ENCODE peak calls at places on chromosomes 11 and 22, in four cellular contexts. One of them, this sample, is unnamed.

GRCh38 chr22:49400136-49400865 is 427.4 kb downstream of the BRD1 start:
- DNase-seq in kidney: peak; percentile 62
- DNase-seq in activated CD4-positive, alpha-beta T cell treated with anti-CD3 and anti-CD28 coated beads for 24 hours: no peak
- DNase-seq in upper lobe of right lung: no peak
- DNase-seq in this sample: no peak

GRCh38 chr11:70456921-70457532 is 58.7 kb downstream of the CTTN start:
- DNase-seq in kidney: no peak
- DNase-seq in activated CD4-positive, alpha-beta T cell treated with anti-CD3 and anti-CD28 coated beads for 24 hours: no peak
- DNase-seq in upper lobe of right lung: peak; percentile 28
- DNase-seq in this sample: no peak

GRCh38 chr11:88480217-88480616 is 142.7 kb upstream of the CTSC start:
- DNase-seq in kidney: no peak
- DNase-seq in activated CD4-positive, alpha-beta T cell treated with anti-CD3 and anti-CD28 coated beads for 24 hours: no peak
- DNase-seq in upper lobe of right lung: no peak
- DNase-seq in this sample: no peak

GRCh38 chr11:61609000-61609969 is 28.4 kb upstream of the SYT7 start:
- DNase-seq in kidney: no peak
- DNase-seq in activated CD4-positive, alpha-beta T cell treated with anti-CD3 and anti-CD28 coated beads for 24 hours: no peak
- DNase-seq in upper lobe of right lung: no peak
- DNase-seq in this sample: no peak

GRCh38 chr11:83680351-83680750 is 394.2 kb upstream of the CCDC90B start:
- DNase-seq in kidney: no peak
- DNase-seq in activated CD4-positive, alpha-beta T cell treated with anti-CD3 and anti-CD28 coated beads for 24 hours: no peak
- DNase-seq in upper lobe of right lung: no peak
- DNase-seq in this sample: peak; percentile 2

GRCh38 chr22:22802346-22802970 is 85.2 kb upstream of the IGLL5 start:
- DNase-seq in kidney: no peak
- DNase-seq in activated CD4-positive, alpha-beta T cell treated with anti-CD3 and anti-CD28 coated beads for 24 hours: no peak
- DNase-seq in upper lobe of right lung: no peak
- DNase-seq in this sample: no peak

GRCh38 chr11:15987044-15987443 is 369.3 kb downstream of the SOX6 start:
- DNase-seq in kidney: no peak
- DNase-seq in activated CD4-positive, alpha-beta T cell treated with anti-CD3 and anti-CD28 coated beads for 24 hours: no peak
- DNase-seq in upper lobe of right lung: no peak
- DNase-seq in this sample: no peak

GRCh38 chr11:114040706-114041211 is 18.8 kb upstream of the ZBTB16 start:
- DNase-seq in kidney: no peak
- DNase-seq in activated CD4-positive, alpha-beta T cell treated with anti-CD3 and anti-CD28 coated beads for 24 hours: no peak
- DNase-seq in upper lobe of right lung: no peak
- DNase-seq in this sample: no peak

GRCh38 chr22:43186272-43187170 is at the start of gene TTLL12:
- DNase-seq in kidney: peak; percentile 86
- DNase-seq in activated CD4-positive, alpha-beta T cell treated with anti-CD3 and anti-CD28 coated beads for 24 hours: peak; percentile 20
- DNase-seq in upper lobe of right lung: peak; percentile 85
- DNase-seq in this sample: peak; percentile 84

GRCh38 chr22:30373331-30374325 is 13.6 kb downstream of the RNF215 start:
- DNase-seq in kidney: no peak
- DNase-seq in activated CD4-positive, alpha-beta T cell treated with anti-CD3 and anti-CD28 coated beads for 24 hours: no peak
- DNase-seq in upper lobe of right lung: peak; percentile 53
- DNase-seq in this sample: no peak

GRCh38 chr22:48369789-48370507 is 1457.7 kb downstream of the BRD1 start:
- DNase-seq in kidney: no peak
- DNase-seq in activated CD4-positive, alpha-beta T cell treated with anti-CD3 and anti-CD28 coated beads for 24 hours: no peak
- DNase-seq in upper lobe of right lung: no peak
- DNase-seq in this sample: no peak

GRCh38 chr11:45982656-45983470 is 60.4 kb downstream of the LARGE2 start:
- DNase-seq in kidney: no peak
- DNase-seq in activated CD4-positive, alpha-beta T cell treated with anti-CD3 and anti-CD28 coated beads for 24 hours: peak; percentile 21
- DNase-seq in upper lobe of right lung: no peak
- DNase-seq in this sample: peak; percentile 21

This sample was measured in SK-N-SH.